ENCODE peak calls at places on chromosomes 5 and 9, in nine cellular contexts. P is astrocyte of the cerebellum, J is ascending aorta, W is colonic mucosa, V is tibial nerve, A is cardiac fibroblast, F is uterus, X is fibroblast of lung, C is AG10803. Q is an unnamed sample.

GRCh38 chr9:71121275-71122168 is at the start of gene TRPM3:
- DNase-seq in P (no peak), J (no peak), W (no peak), V (no peak), A (no peak), F (no peak), X (no peak), C (no peak), Q (no peak)

GRCh38 chr5:10440367-10440990 is 1.2 kb upstream of the ROPN1L start:
- DNase-seq in P (no peak), J (no peak), W (no peak), V (no peak), A (no peak), F (no peak), X (no peak), C (no peak), Q (no peak)

GRCh38 chr9:104969116-104969515 is 41.2 kb upstream of the ABCA1 start:
- DNase-seq in P (no peak), J (no peak), W (no peak), V (no peak), A (no peak), F (no peak), X (no peak), C (no peak), Q (no peak)

GRCh38 chr5:98458004-98458403 is 315.5 kb upstream of the RGMB start:
- DNase-seq in P (peak), J (no peak), W (no peak), V (no peak), A (peak), F (no peak), X (peak), C (peak), Q (peak)

GRCh38 chr5:157718529-157718928 is 12.7 kb upstream of the THG1L start:
- DNase-seq in P (peak), J (no peak), W (peak), V (peak), A (peak), F (no peak), X (peak), C (peak), Q (peak)

GRCh38 chr5:122142480-122142879 is 13.1 kb downstream of the ZNF474 start:
- DNase-seq in P (peak), J (no peak), W (no peak), V (no peak), A (no peak), F (no peak), X (peak), C (peak), Q (no peak)

GRCh38 chr5:173757817-173758216 is 130.3 kb upstream of the CPEB4 start:
- DNase-seq in P (no peak), J (no peak), W (no peak), V (no peak), A (no peak), F (no peak), X (no peak), C (no peak), Q (no peak)

GRCh38 chr9:128820665-128821583 is 2.6 kb downstream of the ENDOG start:
- DNase-seq in P (no peak), J (no peak), W (no peak), V (no peak), A (no peak), F (no peak), X (no peak), C (no peak), Q (no peak)

GRCh38 chr5:56815657-56816545 is 552 bp downstream of the MAP3K1 start:
- DNase-seq in P (no peak), J (peak), W (peak), V (no peak), A (no peak), F (peak), X (peak), C (peak), Q (peak)

GRCh38 chr9:104831681-104832080 is 67.8 kb downstream of the NIPSNAP3B start:
- DNase-seq in P (no peak), J (no peak), W (no peak), V (no peak), A (no peak), F (no peak), X (no peak), C (peak), Q (no peak)

GRCh38 chr9:94593459-94594345 is at the start of gene FBP2:
- DNase-seq in P (no peak), J (no peak), W (no peak), V (no peak), A (peak), F (no peak), X (no peak), C (no peak), Q (no peak)

GRCh38 chr9:91187965-91188344 is 173.8 kb downstream of the AUH start:
- DNase-seq in P (peak), J (peak), W (no peak), V (no peak), A (peak), F (no peak), X (peak), C (peak), Q (no peak)

GRCh38 chr5:10707198-10708187 is 53.5 kb downstream of the DAP start:
- DNase-seq in P (no peak), J (no peak), W (no peak), V (no peak), A (no peak), F (no peak), X (no peak), C (peak), Q (no peak)

GRCh38 chr9:98986866-98987653 is 43.4 kb downstream of the COL15A1 start:
- DNase-seq in P (no peak), J (peak), W (no peak), V (no peak), A (no peak), F (peak), X (no peak), C (no peak), Q (no peak)

GRCh38 chr9:77750284-77750683 is 102.2 kb upstream of the GNA14 start:
- DNase-seq in P (no peak), J (no peak), W (no peak), V (no peak), A (peak), F (no peak), X (peak), C (peak), Q (no peak)

GRCh38 chr5:72377920-72378635 is 57.9 kb downstream of the PTCD2 start:
- DNase-seq in P (no peak), J (peak), W (no peak), V (peak), A (peak), F (no peak), X (peak), C (peak), Q (peak)

GRCh38 chr5:179164331-179165311 is 104.4 kb downstream of the ZNF354C start:
- DNase-seq in P (no peak), J (no peak), W (no peak), V (no peak), A (no peak), F (peak), X (no peak), C (no peak), Q (no peak)

GRCh38 chr9:121305269-121305994 is 37.5 kb downstream of the GSN start:
- DNase-seq in P (no peak), J (peak), W (no peak), V (peak), A (peak), F (peak), X (no peak), C (peak), Q (no peak)

GRCh38 chr5:35938518-35939227 is at the start of gene CAPSL:
- DNase-seq in P (no peak), J (no peak), W (peak), V (peak), A (peak), F (peak), X (peak), C (peak), Q (peak)

GRCh38 chr9:105026451-105026850 is 98.5 kb upstream of the ABCA1 start:
- DNase-seq in P (no peak), J (no peak), W (no peak), V (no peak), A (no peak), F (no peak), X (no peak), C (peak), Q (no peak)

GRCh38 chr5:135105105-135105484 is 71.1 kb upstream of the PITX1 start:
- DNase-seq in P (no peak), J (peak), W (no peak), V (no peak), A (no peak), F (no peak), X (no peak), C (no peak), Q (no peak)

GRCh38 chr5:56288880-56289601 is 55.9 kb upstream of the ANKRD55 start:
- DNase-seq in P (no peak), J (no peak), W (no peak), V (no peak), A (no peak), F (no peak), X (no peak), C (no peak), Q (no peak)

GRCh38 chr9:78261403-78262001 is 25.6 kb downstream of the CEP78 start:
- DNase-seq in P (peak), J (no peak), W (no peak), V (no peak), A (peak), F (no peak), X (peak), C (peak), Q (peak)

GRCh38 chr9:118640836-118641557 is 728.2 kb downstream of the BRINP1 start:
- DNase-seq in P (peak), J (no peak), W (no peak), V (no peak), A (no peak), F (no peak), X (no peak), C (peak), Q (no peak)

GRCh38 chr9:127445851-127446719 is 5.1 kb downstream of the RPL12 start:
- DNase-seq in P (no peak), J (peak), W (no peak), V (no peak), A (no peak), F (no peak), X (peak), C (no peak), Q (no peak)

GRCh38 chr5:141785667-141786066 is 92.5 kb downstream of the PCDH1 start:
- DNase-seq in P (no peak), J (no peak), W (no peak), V (no peak), A (no peak), F (no peak), X (no peak), C (no peak), Q (no peak)

GRCh38 chr5:170266570-170267379 is 30.8 kb downstream of the LCP2 start:
- DNase-seq in P (no peak), J (peak), W (no peak), V (no peak), A (no peak), F (no peak), X (no peak), C (no peak), Q (no peak)

GRCh38 chr5:79499640-79500273 is 14.2 kb downstream of the HOMER1 start:
- DNase-seq in P (no peak), J (no peak), W (no peak), V (no peak), A (no peak), F (no peak), X (peak), C (no peak), Q (peak)

GRCh38 chr9:132319421-132320110 is 35.2 kb downstream of the SETX start:
- DNase-seq in P (no peak), J (no peak), W (no peak), V (no peak), A (peak), F (no peak), X (no peak), C (no peak), Q (no peak)

GRCh38 chr5:132501961-132502931 is 11.7 kb upstream of the IRF1 start:
- DNase-seq in P (no peak), J (peak), W (peak), V (no peak), A (no peak), F (no peak), X (no peak), C (no peak), Q (no peak)

GRCh38 chr9:130208600-130209347 is 36.6 kb downstream of the NCS1 start:
- DNase-seq in P (no peak), J (no peak), W (no peak), V (no peak), A (no peak), F (no peak), X (no peak), C (no peak), Q (no peak)

GRCh38 chr9:4640027-4640426 is 22.1 kb upstream of the PLPP6 start:
- DNase-seq in P (peak), J (no peak), W (no peak), V (no peak), A (peak), F (no peak), X (peak), C (no peak), Q (peak)

GRCh38 chr9:83544002-83544698 is 5.9 kb upstream of the FRMD3 start:
- DNase-seq in P (peak), J (no peak), W (peak), V (no peak), A (peak), F (peak), X (peak), C (peak), Q (peak)

GRCh38 chr9:4417578-4418325 is 72.5 kb upstream of the SLC1A1 start:
- DNase-seq in P (no peak), J (no peak), W (no peak), V (no peak), A (peak), F (no peak), X (no peak), C (peak), Q (peak)

GRCh38 chr5:143334903-143335302 is 68.6 kb downstream of the NR3C1 start:
- DNase-seq in P (no peak), J (no peak), W (no peak), V (no peak), A (no peak), F (no peak), X (no peak), C (no peak), Q (no peak)

GRCh38 chr5:155729684-155730059 is 597.3 kb upstream of the SGCD start:
- DNase-seq in P (no peak), J (no peak), W (no peak), V (no peak), A (no peak), F (no peak), X (no peak), C (peak), Q (no peak)

GRCh38 chr5:155728857-155729683 is 597.9 kb upstream of the SGCD start:
- DNase-seq in P (no peak), J (no peak), W (no peak), V (no peak), A (no peak), F (no peak), X (peak), C (peak), Q (no peak)

GRCh38 chr5:155726267-155726666 is 600.7 kb upstream of the SGCD start:
- DNase-seq in P (peak), J (no peak), W (no peak), V (peak), A (no peak), F (no peak), X (peak), C (peak), Q (peak)

GRCh38 chr5:155727512-155728145 is 599.3 kb upstream of the SGCD start:
- DNase-seq in P (no peak), J (no peak), W (no peak), V (no peak), A (no peak), F (no peak), X (no peak), C (peak), Q (no peak)

DNA sequence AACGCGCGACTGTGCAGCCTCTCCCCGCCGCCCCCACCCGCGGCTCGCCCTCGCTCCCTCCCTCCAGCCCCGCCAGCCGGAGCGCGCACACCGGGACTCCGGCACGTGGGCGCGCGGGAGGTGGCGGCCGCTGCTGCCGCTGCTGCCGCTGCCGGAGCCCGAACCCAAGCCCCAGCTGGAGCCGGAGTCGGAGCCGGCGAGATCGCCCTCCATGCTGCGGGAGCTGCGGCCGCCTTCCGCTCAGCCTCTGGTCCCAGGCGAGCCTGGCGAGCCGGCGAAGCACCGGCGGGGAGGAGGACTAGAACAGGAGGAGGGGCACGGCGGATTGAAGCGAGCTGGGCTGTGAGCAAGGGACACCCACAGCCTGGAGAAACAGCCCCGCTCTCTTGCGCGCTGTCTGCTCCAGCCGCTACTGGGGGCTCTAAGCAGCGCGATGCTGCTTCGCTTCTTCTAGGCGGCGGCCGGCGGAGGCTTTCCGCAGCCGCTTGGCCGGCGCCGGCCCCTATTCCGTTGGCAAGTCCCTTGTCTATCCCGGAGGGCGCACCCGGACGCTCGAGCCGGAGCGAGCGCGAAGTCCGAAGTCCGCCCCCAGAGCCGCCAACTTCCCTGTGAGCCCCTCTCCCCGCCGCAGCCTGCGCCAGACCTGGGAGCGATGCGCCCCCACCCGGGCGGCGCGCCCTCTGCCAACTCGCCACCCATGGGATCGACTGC is 598.7 kb upstream of the SGCD start:
- DNase-seq in P (peak), J (no peak), W (peak), V (peak), A (peak), F (no peak), X (peak), C (peak), Q (peak)
- H3K4me3 ChIP-seq in P (peak), J (peak), W (peak), V (no peak), A (no peak), F (peak), X (no peak), C (peak), Q (no peak)

DNA sequence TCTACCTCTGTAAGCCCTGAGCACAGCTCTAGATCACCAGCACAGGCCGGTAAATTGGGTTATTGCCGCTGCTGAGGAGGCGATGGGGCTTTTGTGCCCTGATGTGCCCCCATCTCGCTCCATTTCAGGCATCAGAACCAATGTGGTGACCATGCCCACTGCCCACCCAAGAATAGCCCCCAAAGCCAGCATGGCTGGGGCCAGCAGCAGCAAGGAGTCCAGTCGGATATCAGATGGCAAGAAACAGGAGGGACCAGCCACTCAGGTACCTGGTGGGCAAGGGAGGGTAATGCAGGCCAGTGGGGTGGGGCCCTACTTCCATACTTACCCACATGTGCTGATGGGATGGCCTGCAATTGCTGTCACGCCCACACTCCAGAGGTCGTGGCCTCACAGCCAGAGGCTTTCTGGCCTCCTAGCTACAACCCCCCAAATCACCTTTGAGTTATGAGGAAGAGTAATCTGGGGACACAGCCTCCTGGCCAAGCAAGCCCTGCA is 22.9 kb downstream of the CD74 start:
- DNase-seq in P (no peak), J (no peak), W (no peak), V (no peak), A (no peak), F (no peak), X (no peak), C (no peak), Q (no peak)
- TF ChIP-seq CTCF in P (no peak), J (no peak), W (no peak), V (no peak), A (no peak), F (no peak), X (no peak), C (no peak), Q (no peak)

GRCh38 chr9:97307091-97307490 is 368 bp upstream of the CCDC180 start:
- DNase-seq in P (peak), J (peak), W (peak), V (peak), A (peak), F (peak), X (peak), C (peak), Q (peak)

GRCh38 chr9:97305501-97306298 is 1.8 kb upstream of the CCDC180 start:
- DNase-seq in P (no peak), J (no peak), W (no peak), V (no peak), A (no peak), F (no peak), X (no peak), C (no peak), Q (no peak)

GRCh38 chr9:97309260-97309659 is 1.8 kb downstream of the CCDC180 start:
- DNase-seq in P (no peak), J (no peak), W (no peak), V (no peak), A (no peak), F (no peak), X (no peak), C (no peak), Q (no peak)

GRCh38 chr9:97310023-97310422 is 2.6 kb downstream of the CCDC180 start:
- DNase-seq in P (no peak), J (no peak), W (no peak), V (no peak), A (no peak), F (no peak), X (no peak), C (no peak), Q (no peak)

DNA sequence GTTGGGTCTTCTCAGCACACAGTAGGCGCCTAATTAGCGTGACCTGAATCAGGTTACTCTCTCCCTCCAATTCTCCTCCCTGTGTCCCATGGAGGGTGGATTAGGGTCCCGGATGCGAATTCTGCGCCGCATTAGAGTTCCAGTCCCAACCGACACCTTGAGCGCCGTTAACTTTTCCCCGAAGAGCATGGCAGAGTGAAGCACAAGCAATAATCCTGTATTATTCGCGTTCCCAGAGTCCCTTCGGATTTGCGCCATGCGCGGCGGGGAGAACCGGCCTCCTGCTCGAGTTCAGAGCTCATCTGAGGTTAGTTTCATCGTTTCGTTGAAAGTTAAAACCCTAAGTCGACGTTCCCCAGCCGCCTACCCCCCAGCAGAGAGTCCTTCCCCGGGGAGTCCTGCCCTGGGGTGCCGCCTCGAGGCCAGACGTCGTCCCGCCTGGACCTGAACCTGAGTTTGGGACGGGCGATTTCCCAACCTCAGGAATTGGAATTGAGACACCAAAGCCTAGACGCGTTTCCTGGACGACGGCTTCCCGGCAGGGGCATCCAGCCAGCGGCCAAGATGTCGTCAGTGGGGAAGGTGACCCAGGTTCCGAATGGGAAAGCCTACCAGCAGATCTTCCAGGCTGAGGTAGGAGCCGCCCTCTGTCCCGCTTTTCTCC is at the start of gene CCDC180:
- DNase-seq in P (no peak), J (no peak), W (no peak), V (peak), A (peak), F (peak), X (peak), C (peak), Q (peak)
- H3K4me3 ChIP-seq in P (peak), J (peak), W (no peak), V (no peak), A (peak), F (peak), X (no peak), C (peak), Q (peak)

GRCh38 chr5:21739096-21739495 is 1114.0 kb downstream of the CDH12 start:
- DNase-seq in P (no peak), J (no peak), W (no peak), V (no peak), A (no peak), F (no peak), X (no peak), C (no peak), Q (no peak)
- TF ChIP-seq CTCF in P (no peak), J (no peak), W (no peak), V (no peak), A (no peak), F (no peak), X (no peak), C (no peak), Q (no peak)

GRCh38 chr9:20618361-20618799 is 3.9 kb downstream of the MLLT3 start:
- DNase-seq in P (no peak), J (no peak), W (peak), V (no peak), A (peak), F (peak), X (peak), C (peak), Q (peak)
- H3K4me3 ChIP-seq in P (no peak), J (no peak), W (no peak), V (no peak), A (no peak), F (no peak), X (no peak), C (no peak), Q (no peak)

Q was measured in fibroblast of villous mesenchyme.